ENCODE peak calls at places on chromosomes 7 and 10, in nine cellular contexts. U is mucosa of descending colon, P is fibroblast of mammary gland, A is Calu3, Z is adrenal gland, K is Panc1, J is astrocyte of the spinal cord, L is keratinocyte, H is endodermal cell. B is an unnamed sample.

GRCh38 chr7:72183835-72184234 is 228.3 kb downstream of the CALN1 start:
- DNase-seq in Z (peak), L (no peak), H (peak), K (no peak), J (no peak), A (no peak), U (no peak), P (peak), B (no peak)

GRCh38 chr10:97321807-97322195 is 2.7 kb downstream of the FRAT1 start:
- DNase-seq in K (no peak), H (peak), J (no peak), Z (no peak), L (no peak), U (no peak), P (no peak), A (no peak), B (no peak)

GRCh38 chr7:94173436-94173835 is 169.3 kb upstream of the BET1 start:
- DNase-seq in P (no peak), L (no peak), A (no peak), K (no peak), Z (no peak), H (no peak), U (no peak), J (no peak), B (no peak)

GRCh38 chr7:140342732-140343514 is 55.4 kb downstream of the SLC37A3 start:
- DNase-seq in L (no peak), U (peak), J (no peak), P (peak), A (peak), K (no peak), H (peak), Z (peak), B (no peak)

GRCh38 chr10:100519321-100520051 is at the start of gene SEC31B:
- DNase-seq in U (no peak), P (no peak), H (peak), L (no peak), J (no peak), Z (peak), A (no peak), K (no peak), B (no peak)

GRCh38 chr7:129781128-129781855 is 169.8 kb downstream of the NRF1 start:
- DNase-seq in Z (no peak), P (no peak), J (no peak), A (peak), L (no peak), U (no peak), H (peak), K (no peak), B (no peak)

GRCh38 chr10:125396651-125397050 is 236.3 kb upstream of the CTBP2 start:
- DNase-seq in Z (no peak), P (peak), L (no peak), J (peak), K (no peak), H (no peak), A (no peak), U (no peak), B (peak)

GRCh38 chr7:27145167-27145883 is 1.8 kb upstream of the HOXA5 start:
- DNase-seq in Z (peak), J (no peak), P (peak), K (no peak), A (no peak), H (peak), L (no peak), U (peak), B (no peak)

GRCh38 chr7:128266891-128267839 is 26.1 kb downstream of the LEP start:
- DNase-seq in J (peak), H (peak), Z (peak), A (peak), K (no peak), P (peak), L (peak), U (peak), B (peak)

GRCh38 chr10:88515235-88515634 is 67.9 kb downstream of the RNLS start:
- DNase-seq in L (no peak), A (no peak), U (no peak), P (no peak), Z (no peak), H (no peak), K (no peak), J (no peak), B (peak)

GRCh38 chr10:75395171-75395954 is 6.2 kb downstream of the ZNF503 start:
- DNase-seq in P (peak), H (peak), J (peak), Z (peak), K (no peak), L (no peak), U (peak), A (no peak), B (no peak)

GRCh38 chr7:108014747-108015682 is 12.1 kb upstream of the LAMB1 start:
- DNase-seq in H (peak), U (no peak), L (no peak), P (peak), J (peak), Z (no peak), K (no peak), A (no peak), B (peak)

GRCh38 chr10:110141185-110141584 is 66.2 kb upstream of the MXI1 start:
- DNase-seq in P (peak), H (no peak), A (no peak), U (peak), K (no peak), L (no peak), Z (no peak), J (peak), B (peak)

DNA sequence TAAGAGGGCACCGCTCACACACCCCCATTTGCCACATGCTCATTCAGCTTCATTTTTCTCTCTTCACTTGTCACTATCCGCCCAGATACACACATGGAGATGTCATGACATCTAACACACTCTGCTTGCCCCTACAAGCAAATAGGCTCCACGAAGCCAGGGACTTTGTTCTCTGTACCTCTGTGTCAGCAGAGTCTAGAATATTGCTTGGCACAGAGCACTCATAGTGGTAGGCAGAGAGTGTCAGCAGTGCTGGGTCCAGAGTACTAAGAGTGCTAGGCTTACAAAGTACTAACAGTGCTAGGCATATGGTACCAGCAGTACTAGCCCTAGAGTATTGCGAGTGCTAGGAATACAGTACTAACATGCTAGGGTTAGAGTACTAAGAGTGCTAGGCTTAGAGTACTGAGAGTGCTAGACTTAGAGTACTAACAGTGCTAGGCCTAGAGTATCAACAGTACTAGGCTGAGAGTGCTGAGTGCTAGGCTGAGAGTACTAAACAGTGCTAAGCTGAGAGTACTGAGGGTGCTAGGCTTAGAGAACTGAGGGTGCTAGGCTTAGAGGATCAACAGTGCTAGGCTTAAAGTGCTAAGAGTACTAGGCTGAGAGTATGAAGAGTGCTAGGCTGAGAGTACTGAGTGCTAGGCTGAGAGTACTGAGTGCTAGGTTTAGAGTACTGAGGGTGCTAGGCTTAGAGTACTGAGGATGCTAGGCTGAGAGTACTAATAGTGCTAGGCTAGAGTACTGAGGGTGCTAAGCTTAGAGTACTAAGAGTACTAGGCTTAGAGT is 166.1 kb downstream of the PRKAG2 start:
- DNase-seq in L (no peak), A (no peak), P (no peak), J (no peak), U (no peak), Z (no peak), K (peak), H (no peak), B (no peak)
- TF ChIP-seq CTCF in L (no peak), A (no peak), P (no peak), J (no peak), U (no peak), Z (no peak), K (no peak), H (no peak), B (no peak)

GRCh38 chr7:115561341-115562110 is 469.0 kb downstream of the TFEC start:
- DNase-seq in P (peak), J (peak), Z (no peak), U (no peak), H (no peak), K (no peak), L (no peak), A (no peak), B (peak)
- TF ChIP-seq CTCF in P (no peak), J (peak), Z (no peak), U (no peak), H (peak), K (no peak), L (no peak), A (no peak), B (peak)

GRCh38 chr10:1698185-1698584 is 39.1 kb downstream of the ADARB2 start:
- DNase-seq in Z (no peak), A (no peak), L (no peak), J (no peak), P (no peak), U (no peak), H (no peak), K (no peak), B (no peak)
- TF ChIP-seq CTCF in Z (no peak), A (no peak), L (no peak), J (no peak), P (no peak), U (no peak), H (peak), K (no peak), B (no peak)

GRCh38 chr7:116862234-116863167 is at the start of gene CAPZA2:
- DNase-seq in U (peak), Z (peak), J (peak), A (peak), L (no peak), H (peak), P (peak), K (peak), B (peak)
- TF ChIP-seq CTCF in U (peak), Z (peak), J (peak), A (peak), L (peak), H (peak), P (no peak), K (no peak), B (peak)

DNA sequence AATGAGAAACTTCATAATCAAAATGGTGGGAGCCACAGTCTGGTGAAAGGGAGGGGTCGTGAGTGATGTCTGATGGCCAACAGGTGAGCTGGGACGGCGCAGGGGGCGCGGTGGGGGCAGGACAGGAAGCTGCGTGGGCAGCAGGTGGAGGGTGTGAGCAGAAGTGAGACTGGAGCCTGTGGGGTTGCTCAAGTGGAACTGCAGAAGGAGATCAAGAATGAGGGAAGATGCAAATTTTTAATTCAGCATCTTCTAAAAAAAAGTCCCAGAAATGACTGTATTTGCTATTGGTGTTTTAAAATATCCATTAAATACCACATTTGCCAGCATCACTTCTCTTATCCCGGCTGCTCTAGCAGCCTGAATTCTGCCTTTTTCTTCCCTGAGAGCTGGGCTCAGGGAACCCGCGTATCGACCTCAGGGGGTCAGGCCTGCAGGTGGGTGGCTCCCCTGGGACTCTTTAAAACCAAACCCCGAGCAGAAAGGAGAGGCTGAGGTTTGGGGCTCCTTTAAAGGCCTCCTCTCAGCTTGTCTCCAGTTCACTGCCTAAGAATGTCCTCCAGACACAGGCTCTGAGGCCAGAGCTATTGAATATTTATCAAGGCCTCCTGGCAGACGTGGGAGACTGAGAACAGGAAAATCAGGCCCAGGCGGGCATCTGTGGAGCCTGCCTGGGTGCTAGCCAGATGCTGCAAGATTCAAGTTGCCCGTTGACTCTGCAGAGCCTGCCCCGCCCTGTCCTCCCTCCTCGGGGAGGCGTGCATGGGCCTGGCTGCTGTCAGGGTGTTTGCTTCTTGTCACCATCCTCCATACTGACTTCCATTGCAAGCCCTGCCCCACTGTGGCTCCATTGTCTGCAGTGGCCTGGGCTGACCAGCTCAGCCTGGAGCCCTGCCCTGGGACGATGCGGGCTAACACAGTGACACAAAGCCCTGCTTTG is 53.9 kb downstream of the SYPL1 start:
- DNase-seq in U (peak), L (no peak), H (peak), J (no peak), K (no peak), P (no peak), Z (no peak), A (peak), B (no peak)
- TF ChIP-seq CTCF in U (no peak), L (no peak), H (no peak), J (no peak), K (no peak), P (no peak), Z (no peak), A (no peak), B (no peak)